ENCODE peak calls at places on chromosomes 7 and 10, in four cellular contexts. Q, I, C and O are unnamed samples.

GRCh38 chr10:23453465-23453864 is 14.6 kb downstream of the OTUD1 start:
- DNase-seq in Q (no peak), I (no peak), C (no peak), O (no peak)

GRCh38 chr10:86668297-86669165 is at the start of gene LDB3:
- DNase-seq in Q (no peak), I (no peak), C (no peak), O (peak; percentile 46)

GRCh38 chr10:122954731-122955050 is 664 bp upstream of the C10orf88 start:
- DNase-seq in Q (no peak), I (no peak), C (no peak), O (peak; percentile 5)

GRCh38 chr7:29255199-29255838 is 60.7 kb downstream of the CHN2 start:
- DNase-seq in Q (no peak), I (no peak), C (no peak), O (no peak)

GRCh38 chr10:88343761-88344484 is 239.2 kb downstream of the RNLS start:
- DNase-seq in Q (no peak), I (no peak), C (no peak), O (no peak)

GRCh38 chr7:20539201-20539600 is 76.3 kb upstream of the ABCB5 start:
- DNase-seq in Q (no peak), I (peak; percentile 21), C (peak; percentile 16), O (peak; percentile 19)

GRCh38 chr10:78706986-78707500 is 361.7 kb upstream of the ZMIZ1 start:
- DNase-seq in Q (no peak), I (no peak), C (no peak), O (no peak)

GRCh38 chr10:109978481-109978880 is 29.3 kb upstream of the ADD3 start:
- DNase-seq in Q (peak; percentile 74), I (peak; percentile 29), C (peak; percentile 45), O (peak; percentile 64)

GRCh38 chr10:110075726-110076125 is 67.9 kb downstream of the ADD3 start:
- DNase-seq in Q (no peak), I (no peak), C (no peak), O (no peak)

GRCh38 chr10:29583674-29584073 is 51.1 kb downstream of the SVIL start:
- DNase-seq in Q (no peak), I (no peak), C (no peak), O (no peak)

GRCh38 chr10:56269181-56269580 is 91.9 kb downstream of the ZWINT start:
- DNase-seq in Q (no peak), I (no peak), C (no peak), O (peak; percentile 7)

GRCh38 chr10:5945561-5946418 is 31.6 kb downstream of the IL15RA start:
- DNase-seq in Q (no peak), I (peak; percentile 10), C (no peak), O (no peak)

GRCh38 chr7:144820557-144820956 is 15.3 kb downstream of the TPK1 start:
- DNase-seq in Q (no peak), I (no peak), C (no peak), O (no peak)

GRCh38 chr7:30354791-30355190 is 70.4 kb downstream of the ZNRF2 start:
- DNase-seq in Q (no peak), I (no peak), C (no peak), O (no peak)

GRCh38 chr10:12252882-12253546 is 57.0 kb downstream of the CDC123 start:
- DNase-seq in Q (peak; percentile 46), I (no peak), C (peak; percentile 21), O (peak; percentile 56)

GRCh38 chr10:63071145-63071544 is 62.0 kb upstream of the NRBF2 start:
- DNase-seq in Q (no peak), I (no peak), C (no peak), O (no peak)

GRCh38 chr10:65802391-65802790 is 1123.4 kb upstream of the LRRTM3 start:
- DNase-seq in Q (no peak), I (no peak), C (no peak), O (no peak)

GRCh38 chr10:110556993-110557601 is 10.4 kb upstream of the SMC3 start:
- DNase-seq in Q (peak; percentile 71), I (peak; percentile 24), C (peak; percentile 41), O (peak; percentile 71)

GRCh38 chr7:77765906-77766800 is 32.1 kb downstream of the TMEM60 start:
- DNase-seq in Q (no peak), I (peak; percentile 54), C (no peak), O (no peak)

GRCh38 chr7:117068511-117069155 is 115.3 kb downstream of the ST7 start:
- DNase-seq in Q (no peak), I (no peak), C (no peak), O (no peak)

GRCh38 chr7:9557853-9558252 is 1124.4 kb downstream of the NXPH1 start:
- DNase-seq in Q (no peak), I (no peak), C (no peak), O (no peak)

GRCh38 chr7:139757968-139758367 is 19.8 kb downstream of the HIPK2 start:
- DNase-seq in Q (no peak), I (peak; percentile 43), C (no peak), O (no peak)

GRCh38 chr7:15323545-15323944 is 238.3 kb downstream of the AGMO start:
- DNase-seq in Q (no peak), I (no peak), C (no peak), O (no peak)

GRCh38 chr10:82628373-82628772 is 753.4 kb downstream of the NRG3 start:
- DNase-seq in Q (no peak), I (no peak), C (no peak), O (no peak)

GRCh38 chr7:157687158-157687557 is 350.4 kb downstream of the DNAJB6 start:
- DNase-seq in Q (no peak), I (no peak), C (no peak), O (no peak)

GRCh38 chr7:131521651-131522163 is 34.7 kb downstream of the PODXL start:
- DNase-seq in Q (peak; percentile 41), I (no peak), C (no peak), O (no peak)

GRCh38 chr10:27865221-27865635 is 119.6 kb upstream of the MKX start:
- DNase-seq in Q (no peak), I (no peak), C (no peak), O (no peak)

GRCh38 chr10:14727389-14727918 is 47.2 kb downstream of the FAM107B start:
- DNase-seq in Q (no peak), I (no peak), C (no peak), O (no peak)

GRCh38 chr10:14717570-14717969 is 57.1 kb downstream of the FAM107B start:
- DNase-seq in Q (no peak), I (no peak), C (no peak), O (no peak)

GRCh38 chr10:14723052-14723689 is 51.5 kb downstream of the FAM107B start:
- DNase-seq in Q (no peak), I (no peak), C (no peak), O (no peak)
- TF ChIP-seq ELF4 in Q (no peak), I (no peak), C (no peak), O (no peak)

DNA sequence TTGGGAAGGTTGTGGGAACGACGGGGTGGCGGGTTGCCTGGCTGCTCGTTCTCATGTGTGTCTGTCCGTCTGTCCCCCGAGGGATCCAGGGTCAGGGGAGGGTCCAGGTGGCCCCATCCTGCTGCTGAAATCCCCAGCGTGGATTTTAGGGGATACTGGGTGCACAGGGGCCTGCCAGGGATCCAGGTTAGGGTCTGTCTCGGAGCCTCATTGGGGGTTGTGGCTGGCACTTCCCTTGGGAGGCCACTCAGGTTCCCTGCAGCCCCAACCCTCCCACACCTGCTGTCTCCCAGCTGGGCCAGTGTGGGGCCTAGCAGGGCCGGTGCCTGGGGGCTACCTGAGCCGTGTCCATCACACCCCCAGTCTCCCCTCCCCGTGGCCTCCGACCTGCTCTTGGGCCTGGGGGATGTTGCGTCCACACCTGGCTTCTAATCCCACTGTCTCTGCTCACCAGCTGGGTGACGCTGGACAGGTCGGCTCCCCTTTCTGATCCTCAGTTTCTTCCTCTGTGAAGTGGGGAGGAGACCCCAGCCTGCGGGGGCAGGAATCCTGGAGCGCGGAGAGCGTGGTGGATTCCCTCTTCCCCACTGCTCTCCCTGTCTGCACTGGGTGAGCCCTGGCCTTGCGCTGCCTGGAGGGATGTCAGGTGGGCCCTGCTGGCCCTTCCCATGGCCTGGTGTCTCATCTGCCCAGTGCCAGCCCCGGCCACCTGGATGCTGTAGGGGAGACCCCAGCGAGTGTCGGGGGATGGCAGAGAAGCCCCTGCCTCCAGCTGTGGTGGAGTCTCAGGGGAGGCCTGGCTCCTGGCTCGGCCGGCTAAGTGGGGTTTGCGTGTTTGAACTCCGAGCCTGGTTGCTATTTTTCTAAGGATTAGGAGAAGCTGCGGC is 81.6 kb downstream of the UNCX start:
- DNase-seq in Q (no peak), I (no peak), C (no peak), O (no peak)
- TF ChIP-seq ELF4 in Q (no peak), I (no peak), C (no peak), O (no peak)

DNA sequence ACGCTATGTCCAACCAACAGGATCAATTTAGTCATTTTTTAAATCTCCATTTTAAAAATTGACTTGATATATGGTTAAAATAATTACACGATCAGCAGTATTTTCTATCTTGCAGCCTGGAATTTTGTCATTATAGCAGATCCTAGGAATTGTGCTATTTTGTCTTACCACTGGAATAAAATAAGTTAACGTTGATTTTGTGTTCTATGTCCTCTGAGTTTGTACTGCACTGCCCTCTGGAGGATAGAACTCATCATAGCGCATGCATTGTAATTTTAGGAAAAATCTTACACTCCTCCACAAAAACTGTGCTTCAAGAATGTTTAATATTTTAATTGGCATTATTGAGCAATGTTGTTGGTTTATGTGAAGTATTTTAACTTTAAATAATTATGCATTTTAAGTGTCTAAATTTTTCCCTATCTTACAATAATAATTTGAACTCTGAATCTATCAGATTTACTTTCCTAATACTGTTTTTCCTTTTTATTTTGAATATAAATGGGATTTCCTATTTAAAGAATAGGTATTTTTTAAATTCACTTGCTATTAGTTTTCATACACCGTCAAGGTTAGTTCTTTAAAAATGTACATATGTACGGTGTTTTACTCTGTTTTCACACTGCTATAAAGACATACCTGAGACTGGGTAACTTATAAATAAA is 220.1 kb downstream of the PPP1R3A start:
- DNase-seq in Q (peak; percentile 11), I (peak; percentile 15), C (peak; percentile 20), O (peak; percentile 17)
- TF ChIP-seq ELF4 in Q (no peak), I (no peak), C (no peak), O (no peak)

DNA sequence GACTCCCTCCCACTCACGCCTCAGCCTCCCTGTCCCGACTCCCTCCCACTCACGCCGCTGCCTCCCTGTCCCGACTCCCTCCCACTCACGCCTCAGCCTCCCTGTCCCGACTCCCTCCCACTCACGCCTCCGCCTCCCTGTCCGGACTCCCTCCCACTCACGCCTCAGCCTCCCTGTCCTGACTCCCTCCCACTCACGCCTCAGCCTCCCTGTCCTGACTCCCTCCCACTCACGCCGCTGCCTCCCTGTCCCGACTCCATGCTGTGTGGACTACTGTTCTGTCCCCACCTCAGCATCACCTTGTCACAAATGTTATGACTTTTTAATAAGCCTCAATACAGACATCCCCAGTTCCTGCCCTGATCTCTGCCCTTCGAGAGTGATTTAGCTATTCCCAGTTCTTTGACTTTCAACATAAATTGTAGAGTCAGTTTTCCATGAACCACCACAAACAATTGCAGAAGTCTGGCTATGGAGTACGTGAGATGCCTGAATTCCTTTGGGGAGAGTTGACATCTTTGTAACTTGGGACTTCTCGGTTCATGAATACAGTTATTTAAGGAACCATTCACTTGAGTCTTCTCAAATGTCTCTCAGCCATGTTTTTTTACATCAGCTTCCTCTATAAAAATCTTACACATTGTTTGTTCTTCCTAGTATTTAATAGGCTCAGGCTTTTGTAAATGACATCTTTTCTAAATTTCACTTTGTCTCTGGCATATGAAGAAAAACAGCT is 71.9 kb downstream of the FOXL3 start:
- DNase-seq in Q (no peak), I (no peak), C (no peak), O (no peak)
- TF ChIP-seq ELF4 in Q (no peak), I (no peak), C (no peak), O (no peak)